ENCODE peak calls at places on chromosome 1, in four cellular contexts. E is lung, U is tibial nerve, M is suprapubic skin. H is an unnamed sample.

GRCh38 chr1:109802136-109802900 is 38.6 kb upstream of the EPS8L3 start:
- DNase-seq in E (no peak), U (no peak), M (no peak), H (no peak)

GRCh38 chr1:172450524-172450885 is 6.6 kb upstream of the PIGC start:
- DNase-seq in E (no peak), U (no peak), M (no peak), H (no peak)

GRCh38 chr1:10901091-10901893 is 104.8 kb upstream of the CASZ1 start:
- DNase-seq in E (peak), U (no peak), M (peak), H (no peak)

GRCh38 chr1:235329139-235329808 is 904 bp downstream of the GGPS1 start:
- DNase-seq in E (peak), U (peak), M (no peak), H (no peak)

GRCh38 chr1:219798283-219799030 is 129.9 kb downstream of the SLC30A10 start:
- DNase-seq in E (no peak), U (no peak), M (no peak), H (no peak)

GRCh38 chr1:218201004-218201403 is 84.1 kb upstream of the RRP15 start:
- DNase-seq in E (no peak), U (no peak), M (no peak), H (no peak)

GRCh38 chr1:90963651-90964050 is 58.2 kb downstream of the ZNF644 start:
- DNase-seq in E (no peak), U (no peak), M (no peak), H (no peak)

GRCh38 chr1:41618871-41619270 is 134.4 kb upstream of the EDN2 start:
- DNase-seq in E (no peak), U (no peak), M (no peak), H (no peak)